ENCODE peak calls at places on chromosomes 7 and 10, in six cellular contexts. C, O, D, H, T and M are unnamed samples.

GRCh38 chr7:146115665-146116451 is 743 bp upstream of the CNTNAP2 start:
- DNase-seq in C (peak), O (peak), D (peak), H (peak), T (peak), M (peak)

GRCh38 chr7:107971613-107972012 is 31.3 kb downstream of the LAMB1 start:
- DNase-seq in C (no peak), O (peak), D (no peak), H (peak), T (no peak), M (no peak)

GRCh38 chr10:106500585-106501525 is 663.7 kb downstream of the SORCS1 start:
- DNase-seq in C (no peak), O (no peak), D (peak), H (no peak), T (no peak), M (no peak)

GRCh38 chr7:84218681-84219080 is 24.1 kb upstream of the SEMA3A start:
- DNase-seq in C (no peak), O (peak), D (peak), H (peak), T (no peak), M (no peak)

GRCh38 chr10:114131094-114131493 is 42.9 kb downstream of the CCDC186 start:
- DNase-seq in C (no peak), O (no peak), D (no peak), H (no peak), T (no peak), M (no peak)

GRCh38 chr10:89207181-89207800 is at the start of gene CH25H:
- DNase-seq in C (peak), O (peak), D (peak), H (peak), T (peak), M (peak)

GRCh38 chr10:102627141-102627445 is 17.2 kb upstream of the TRIM8 start:
- DNase-seq in C (no peak), O (no peak), D (no peak), H (no peak), T (no peak), M (no peak)

GRCh38 chr7:50718876-50719275 is 63.8 kb downstream of the GRB10 start:
- DNase-seq in C (no peak), O (no peak), D (no peak), H (no peak), T (no peak), M (no peak)

GRCh38 chr10:15344876-15345285 is 26.2 kb downstream of the FAM171A1 start:
- DNase-seq in C (no peak), O (peak), D (peak), H (peak), T (no peak), M (no peak)

GRCh38 chr10:70675496-70676161 is 3.3 kb downstream of the ADAMTS14 start:
- DNase-seq in C (no peak), O (no peak), D (no peak), H (no peak), T (no peak), M (no peak)

GRCh38 chr7:127473409-127473808 is 80.9 kb upstream of the ZNF800 start:
- DNase-seq in C (no peak), O (no peak), D (no peak), H (no peak), T (no peak), M (no peak)

GRCh38 chr10:73131295-73131694 is 21.0 kb downstream of the NUDT13 start:
- DNase-seq in C (no peak), O (no peak), D (no peak), H (no peak), T (no peak), M (no peak)

GRCh38 chr7:55065079-55065478 is 46.3 kb downstream of the EGFR start:
- DNase-seq in C (peak), O (peak), D (peak), H (peak), T (no peak), M (no peak)

GRCh38 chr7:89200758-89201157 is 405.2 kb upstream of the TEX47 start:
- DNase-seq in C (no peak), O (no peak), D (no peak), H (no peak), T (no peak), M (no peak)

GRCh38 chr10:3237530-3237929 is 64.9 kb upstream of the PITRM1 start:
- DNase-seq in C (no peak), O (no peak), D (no peak), H (no peak), T (no peak), M (no peak)